ENCODE peak calls at places on chromosome X, in five cellular contexts. One of them, this sample, is unnamed.

GRCh38 chrX:137569470-137569891 is 3.6 kb downstream of the ZIC3 start:
- DNase-seq in HepG2: no peak
- DNase-seq in PC-9: no peak
- DNase-seq in keratinocyte: no peak
- DNase-seq in MM.1S: no peak
- DNase-seq in this sample: no peak

GRCh38 chrX:124504106-124504983 is 158.0 kb downstream of the SH2D1A start:
- DNase-seq in MM.1S: peak; percentile 93
- DNase-seq in keratinocyte: no peak
- DNase-seq in HepG2: no peak
- DNase-seq in PC-9: no peak
- DNase-seq in this sample: no peak

GRCh38 chrX:110397353-110397752 is 38.7 kb downstream of the RTL9 start:
- DNase-seq in MM.1S: no peak
- DNase-seq in HepG2: no peak
- DNase-seq in keratinocyte: no peak
- DNase-seq in PC-9: peak; percentile 67
- DNase-seq in this sample: no peak

GRCh38 chrX:27964432-27964831 is 16.8 kb downstream of the DCAF8L1 start:
- DNase-seq in keratinocyte: no peak
- DNase-seq in HepG2: no peak
- DNase-seq in PC-9: no peak
- DNase-seq in MM.1S: no peak
- DNase-seq in this sample: peak; percentile 16

GRCh38 chrX:119755981-119756533 is 2.3 kb upstream of the SOWAHD start:
- DNase-seq in PC-9: no peak
- DNase-seq in keratinocyte: no peak
- DNase-seq in MM.1S: peak; percentile 91
- DNase-seq in HepG2: peak; percentile 14
- DNase-seq in this sample: no peak

GRCh38 chrX:118179718-118180117 is 63.1 kb upstream of the KLHL13 start:
- DNase-seq in PC-9: no peak
- DNase-seq in MM.1S: no peak
- DNase-seq in HepG2: no peak
- DNase-seq in keratinocyte: no peak
- DNase-seq in this sample: no peak

GRCh38 chrX:102339312-102340298 is 92.6 kb downstream of the NXF2 start:
- DNase-seq in PC-9: no peak
- DNase-seq in MM.1S: peak; percentile 86
- DNase-seq in HepG2: no peak
- DNase-seq in keratinocyte: no peak
- DNase-seq in this sample: no peak

GRCh38 chrX:148470324-148470723 is 30.1 kb upstream of the AFF2 start:
- DNase-seq in PC-9: no peak
- DNase-seq in HepG2: no peak
- DNase-seq in keratinocyte: no peak
- DNase-seq in MM.1S: no peak
- DNase-seq in this sample: no peak

GRCh38 chrX:151873096-151873495 is 39.6 kb upstream of the MAGEA4 start:
- DNase-seq in keratinocyte: no peak
- DNase-seq in HepG2: no peak
- DNase-seq in PC-9: no peak
- DNase-seq in MM.1S: no peak
- DNase-seq in this sample: no peak

GRCh38 chrX:70481424-70481823 is 36.8 kb downstream of the DLG3 start:
- DNase-seq in PC-9: no peak
- DNase-seq in HepG2: no peak
- DNase-seq in keratinocyte: no peak
- DNase-seq in MM.1S: no peak
- DNase-seq in this sample: no peak

GRCh38 chrX:134423606-134424005 is 36.4 kb upstream of the HPRT1 start:
- DNase-seq in keratinocyte: no peak
- DNase-seq in MM.1S: no peak
- DNase-seq in HepG2: peak; percentile 3
- DNase-seq in PC-9: no peak
- DNase-seq in this sample: peak; percentile 5

GRCh38 chrX:110108381-110108796 is 105.5 kb downstream of the TMEM164 start:
- DNase-seq in PC-9: no peak
- DNase-seq in HepG2: no peak
- DNase-seq in MM.1S: no peak
- DNase-seq in keratinocyte: no peak
- DNase-seq in this sample: no peak

GRCh38 chrX:134682081-134682480 is 23.8 kb upstream of the PLAC1 start:
- DNase-seq in PC-9: no peak
- DNase-seq in HepG2: no peak
- DNase-seq in keratinocyte: no peak
- DNase-seq in MM.1S: no peak
- DNase-seq in this sample: no peak

GRCh38 chrX:116285506-116285905 is 115.0 kb downstream of the AGTR2 start:
- DNase-seq in HepG2: no peak
- DNase-seq in MM.1S: no peak
- DNase-seq in keratinocyte: no peak
- DNase-seq in PC-9: peak; percentile 71
- DNase-seq in this sample: no peak

GRCh38 chrX:7146026-7146702 is 1.3 kb upstream of the STS start:
- DNase-seq in PC-9: peak; percentile 86
- DNase-seq in keratinocyte: no peak
- DNase-seq in MM.1S: no peak
- DNase-seq in HepG2: no peak
- DNase-seq in this sample: no peak

GRCh38 chrX:154967603-154968002 is 54.9 kb downstream of the F8 start:
- DNase-seq in MM.1S: no peak
- DNase-seq in HepG2: no peak
- DNase-seq in PC-9: no peak
- DNase-seq in keratinocyte: no peak
- DNase-seq in this sample: peak; percentile 11

GRCh38 chrX:125681058-125681457 is 361.4 kb downstream of the TEX13C start:
- DNase-seq in MM.1S: no peak
- DNase-seq in keratinocyte: no peak
- DNase-seq in PC-9: no peak
- DNase-seq in HepG2: no peak
- DNase-seq in this sample: no peak

GRCh38 chrX:130001893-130002292 is 19.5 kb downstream of the BCORL1 start:
- DNase-seq in keratinocyte: no peak
- DNase-seq in PC-9: no peak
- DNase-seq in MM.1S: no peak
- DNase-seq in HepG2: no peak
- DNase-seq in this sample: no peak

GRCh38 chrX:130002541-130002940 is 20.1 kb downstream of the BCORL1 start:
- DNase-seq in keratinocyte: no peak
- DNase-seq in HepG2: no peak
- DNase-seq in PC-9: no peak
- DNase-seq in MM.1S: no peak
- DNase-seq in this sample: no peak

GRCh38 chrX:130009658-130010223 is 27.3 kb downstream of the BCORL1 start:
- DNase-seq in HepG2: peak; percentile 3
- DNase-seq in PC-9: no peak
- DNase-seq in keratinocyte: no peak
- DNase-seq in MM.1S: no peak
- DNase-seq in this sample: no peak

DNA sequence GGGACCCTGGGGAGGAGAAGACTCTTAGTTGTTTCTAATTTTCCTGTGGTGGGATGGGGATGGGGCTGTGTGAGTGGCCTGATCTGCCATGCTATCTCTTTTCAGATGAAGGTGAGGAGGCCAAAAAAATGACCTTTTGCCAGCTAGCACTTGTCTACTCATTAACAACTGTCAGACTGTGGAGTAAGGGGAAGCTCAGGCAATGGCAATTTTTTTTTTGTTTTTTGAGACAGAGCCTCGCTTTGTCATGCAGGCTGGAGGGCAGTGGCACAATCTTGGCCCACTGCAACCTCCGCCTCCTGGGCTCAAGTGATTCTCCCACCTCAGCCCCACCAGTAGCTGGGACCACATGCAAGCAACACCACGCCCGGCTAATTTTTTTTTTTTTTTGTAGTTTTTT is 23.0 kb downstream of the BCORL1 start:
- DNase-seq in keratinocyte: no peak
- DNase-seq in HepG2: no peak
- DNase-seq in MM.1S: no peak
- DNase-seq in PC-9: no peak
- DNase-seq in this sample: no peak
- H4K20me1 ChIP-seq in keratinocyte: no peaks in the 10 kb centered on the region
- H4K20me1 ChIP-seq in HepG2: no peaks in the 10 kb centered on the region
- H4K20me1 ChIP-seq in MM.1S: no peaks in the 10 kb centered on the region
- H4K20me1 ChIP-seq in PC-9: no peaks in the 10 kb centered on the region
- H4K20me1 ChIP-seq in this sample: no peaks in the 10 kb centered on the region

GRCh38 chrX:133412665-133413064 is 2.6 kb downstream of the GPC4 start:
- DNase-seq in MM.1S: no peak
- DNase-seq in keratinocyte: no peak
- DNase-seq in HepG2: no peak
- DNase-seq in PC-9: no peak
- DNase-seq in this sample: no peak

GRCh38 chrX:133415276-133416105 is at the start of gene GPC4:
- DNase-seq in keratinocyte: no peak
- DNase-seq in HepG2: no peak
- DNase-seq in MM.1S: peak; percentile 48
- DNase-seq in PC-9: no peak
- DNase-seq in this sample: peak; percentile 49

GRCh38 chrX:133412246-133412645 is 3.0 kb downstream of the GPC4 start:
- DNase-seq in keratinocyte: no peak
- DNase-seq in HepG2: no peak
- DNase-seq in MM.1S: no peak
- DNase-seq in PC-9: no peak
- DNase-seq in this sample: no peak

GRCh38 chrX:133413218-133413925 is 1.9 kb downstream of the GPC4 start:
- DNase-seq in keratinocyte: no peak
- DNase-seq in MM.1S: no peak
- DNase-seq in PC-9: no peak
- DNase-seq in HepG2: no peak
- DNase-seq in this sample: no peak

DNA sequence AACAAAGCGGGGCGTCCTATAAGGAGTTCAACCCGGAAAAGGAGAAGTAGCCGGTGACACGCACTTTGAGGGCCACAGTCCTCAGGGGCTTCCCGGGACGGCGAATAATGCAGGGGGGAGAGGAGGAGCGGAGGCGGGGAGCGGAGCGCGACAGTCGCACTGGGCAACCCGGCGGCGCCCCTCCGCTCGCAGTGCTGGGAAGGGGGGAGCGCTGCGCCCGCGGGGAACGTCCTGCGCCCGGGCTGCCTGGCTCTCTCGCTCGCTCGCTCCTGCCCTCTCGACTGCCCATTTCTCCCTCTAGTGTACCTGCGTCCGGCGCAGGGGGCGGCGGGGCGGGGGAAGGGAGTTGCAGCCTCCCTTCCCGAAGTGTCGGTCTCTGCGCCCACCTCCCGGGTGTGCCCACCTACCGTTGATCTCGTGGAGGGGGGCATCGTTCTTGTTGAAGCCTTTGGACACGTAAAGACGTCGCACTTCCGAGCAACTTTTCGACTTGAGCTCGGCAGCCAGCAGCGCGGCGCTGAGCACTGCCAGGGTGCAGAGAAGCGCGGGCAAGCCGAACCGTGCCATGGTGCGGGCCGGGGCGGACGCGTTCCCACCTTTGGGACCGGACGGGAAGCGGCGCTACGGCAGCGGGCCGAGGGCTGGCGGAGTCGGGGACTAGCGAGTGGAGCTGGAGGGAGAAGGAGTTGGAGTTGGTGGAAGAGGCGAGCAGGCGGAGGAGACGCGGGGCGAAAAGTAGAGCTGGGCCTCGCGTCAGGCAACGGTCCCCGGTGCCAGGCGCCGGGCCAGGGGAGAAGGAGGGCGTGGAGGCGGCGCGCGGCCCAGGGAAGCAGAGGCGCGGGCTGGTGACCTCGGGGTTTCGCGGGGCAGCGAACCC is 652 bp downstream of the GPC4 start:
- DNase-seq in keratinocyte: no peak
- DNase-seq in HepG2: no peak
- DNase-seq in MM.1S: peak; percentile 16
- DNase-seq in PC-9: no peak
- DNase-seq in this sample: peak; percentile 46
- TF ChIP-seq EZH2 in keratinocyte: peak; percentile 35
- TF ChIP-seq EZH2 in HepG2: peak; percentile 56
- TF ChIP-seq EZH2 in MM.1S: no peak
- TF ChIP-seq EZH2 in PC-9: no peak
- TF ChIP-seq EZH2 in this sample: peak; percentile 46

DNA sequence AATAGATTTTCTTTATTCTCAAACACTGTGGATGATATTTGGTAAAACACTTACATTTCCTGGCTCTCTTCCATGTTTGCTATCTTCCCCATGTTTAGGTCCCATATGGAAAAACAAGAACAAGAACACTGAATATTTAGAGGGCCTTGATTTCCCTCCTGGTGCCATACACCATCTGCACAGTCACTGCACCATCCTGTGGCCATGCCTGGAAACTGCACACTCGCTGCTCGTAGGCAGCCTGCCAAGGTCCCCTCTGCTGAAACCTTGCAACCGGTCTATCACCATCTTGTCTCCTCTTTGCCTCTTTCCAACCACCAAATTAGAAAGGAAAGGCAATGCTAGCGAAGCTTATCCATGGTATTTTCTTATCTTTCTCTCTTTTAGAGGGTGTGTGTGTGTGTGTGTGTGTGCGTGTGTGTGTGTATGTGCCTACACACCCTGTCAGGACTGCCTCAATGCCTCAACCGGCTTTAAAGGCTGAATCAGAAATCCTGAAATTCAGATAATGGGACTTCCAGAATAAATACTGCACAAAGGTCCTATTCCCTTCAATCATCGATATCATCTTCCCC is 124.2 kb upstream of the MBNL3 start:
- DNase-seq in HepG2: no peak
- DNase-seq in keratinocyte: no peak
- DNase-seq in MM.1S: peak; percentile 22
- DNase-seq in PC-9: no peak
- DNase-seq in this sample: peak; percentile 10
- TF ChIP-seq CTCF in HepG2: peak; percentile 86
- TF ChIP-seq CTCF in keratinocyte: peak; percentile 87
- TF ChIP-seq CTCF in MM.1S: peak; percentile 72
- TF ChIP-seq CTCF in PC-9: peak; percentile 81
- TF ChIP-seq CTCF in this sample: peak; percentile 75

DNA sequence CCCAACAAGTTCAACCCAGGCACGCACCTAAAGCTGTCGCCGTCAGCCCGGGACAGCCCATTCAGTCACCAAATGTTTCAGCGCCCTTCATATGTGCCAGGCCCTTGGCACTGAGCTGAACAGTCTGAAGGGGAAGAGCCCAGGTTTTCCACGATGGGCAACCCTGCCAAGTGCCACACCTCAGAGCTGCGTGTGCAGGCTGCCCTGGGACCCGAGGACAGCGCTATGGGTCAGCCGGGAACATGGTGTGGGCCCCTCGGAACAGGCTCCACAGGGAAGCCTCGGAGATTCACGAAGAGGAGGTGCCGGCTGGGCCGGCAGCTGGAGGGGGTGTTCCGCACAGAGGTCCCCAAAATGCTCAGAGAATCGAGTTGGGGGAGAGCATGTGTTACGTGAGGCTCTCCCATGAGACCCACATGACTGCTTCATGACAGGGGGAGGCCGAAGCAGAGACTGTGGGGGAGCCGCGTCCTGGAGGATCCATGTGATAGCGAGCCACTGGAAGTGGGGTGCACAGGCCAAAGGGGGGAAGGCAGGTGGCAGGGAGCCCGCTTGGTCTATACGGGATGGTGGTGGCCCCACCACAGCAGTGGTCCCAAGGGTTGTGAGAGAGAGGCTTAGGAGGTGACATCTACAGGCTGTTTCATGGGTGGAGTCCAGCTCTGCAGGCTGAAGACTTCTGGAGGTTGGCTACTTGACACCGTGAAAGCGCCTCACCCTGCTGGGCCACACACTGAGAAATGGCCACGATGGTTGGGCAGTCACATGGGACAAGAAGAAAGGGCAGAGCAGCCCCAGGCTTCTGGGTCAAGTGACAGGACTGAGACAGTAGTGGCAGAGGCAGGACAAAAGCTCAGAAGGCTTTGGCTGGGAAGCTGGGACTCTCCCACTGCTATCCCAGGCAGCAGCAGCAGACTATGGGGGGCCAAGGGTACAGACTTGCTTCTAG is 14.2 kb downstream of the BCAP31 start:
- DNase-seq in keratinocyte: no peak
- DNase-seq in HepG2: no peak
- DNase-seq in PC-9: no peak
- DNase-seq in MM.1S: no peak
- DNase-seq in this sample: no peak
- H4K20me1 ChIP-seq in keratinocyte: no peaks in the 10 kb centered on the region
- H4K20me1 ChIP-seq in HepG2: no peaks in the 10 kb centered on the region
- H4K20me1 ChIP-seq in PC-9: peaks cover 21% of the 10 kb centered on the region
- H4K20me1 ChIP-seq in MM.1S: no peaks in the 10 kb centered on the region
- H4K20me1 ChIP-seq in this sample: no peaks in the 10 kb centered on the region

This sample was measured in mammary epithelial cell.